ENCODE peak calls at places on chromosomes 2 and 18, in nine cellular contexts. I, G, U, K, C, O, T, M and Y are unnamed samples.

GRCh38 chr2:74756356-74756890 is 77.5 kb upstream of the HK2 start:
- DNase-seq in C (no peak), G (no peak), I (no peak), M (no peak), U (no peak), T (no peak), K (no peak), O (no peak), Y (no peak)

GRCh38 chr2:98899041-98899702 is 36.9 kb downstream of the CRACDL start:
- DNase-seq in G (no peak), K (no peak), U (no peak), I (no peak), M (no peak), T (no peak), O (no peak), C (no peak), Y (no peak)

GRCh38 chr2:212752730-212753351 is 214.2 kb upstream of the ERBB4 start:
- DNase-seq in I (no peak), C (peak), O (no peak), U (no peak), G (peak), M (no peak), K (no peak), T (no peak), Y (no peak)

GRCh38 chr2:50872543-50872942 is 159.4 kb downstream of the NRXN1 start:
- DNase-seq in O (no peak), U (no peak), I (no peak), K (no peak), C (no peak), G (peak), T (no peak), M (no peak), Y (no peak)

GRCh38 chr18:8455661-8456614 is 153.3 kb upstream of the RAB12 start:
- DNase-seq in U (no peak), O (no peak), G (no peak), C (no peak), T (no peak), M (no peak), K (no peak), I (no peak), Y (no peak)

GRCh38 chr18:25298853-25299274 is 53.1 kb downstream of the ZNF521 start:
- DNase-seq in C (no peak), G (no peak), I (peak), M (peak), K (no peak), T (no peak), U (no peak), O (no peak), Y (no peak)

GRCh38 chr2:63050186-63050915 is at the start of gene OTX1:
- DNase-seq in C (peak), T (peak), M (peak), U (peak), I (peak), G (peak), O (peak), K (peak), Y (no peak)

GRCh38 chr2:124241-124880 is 78.1 kb upstream of the FAM110C start:
- DNase-seq in I (no peak), K (no peak), G (no peak), U (no peak), T (no peak), M (no peak), O (no peak), C (peak), Y (no peak)

GRCh38 chr2:133346654-133347053 is 221.6 kb downstream of the NCKAP5 start:
- DNase-seq in K (no peak), O (no peak), U (no peak), C (no peak), M (peak), G (no peak), T (no peak), I (peak), Y (no peak)